ENCODE peak calls at places on chromosomes 12 and 14, in ten cellular contexts. O is lower leg skin, I is body of pancreas, N is GM12892, K is prostate gland, E is tibial nerve, W is spleen, H is uterus, Q is Peyer's patch, G is upper lobe of left lung. P is an unnamed sample.

GRCh38 chr14:55802986-55803431 is 223.0 kb downstream of the KTN1 start:
- DNase-seq in O (no peak), I (no peak), N (no peak), K (no peak), E (no peak), W (no peak), H (no peak), Q (no peak), G (no peak), P (no peak)

GRCh38 chr12:94208433-94208921 is 60.1 kb downstream of the PLXNC1 start:
- DNase-seq in O (no peak), I (no peak), N (no peak), K (no peak), E (peak; percentile 11), W (no peak), H (no peak), Q (no peak), G (no peak), P (no peak)

GRCh38 chr12:63410197-63410596 is 258.1 kb downstream of the DPY19L2 start:
- DNase-seq in O (no peak), I (no peak), N (no peak), K (no peak), E (no peak), W (no peak), H (no peak), Q (no peak), G (no peak), P (no peak)

GRCh38 chr14:35480119-35480769 is 53.7 kb upstream of the INSM2 start:
- DNase-seq in O (no peak), I (no peak), N (no peak), K (no peak), E (no peak), W (no peak), H (no peak), Q (no peak), G (no peak), P (no peak)

GRCh38 chr12:106885026-106885425 is 70.7 kb upstream of the TMEM263 start:
- DNase-seq in O (no peak), I (no peak), N (no peak), K (no peak), E (no peak), W (no peak), H (no peak), Q (no peak), G (no peak), P (no peak)

GRCh38 chr14:97408937-97409860 is 612.0 kb downstream of the VRK1 start:
- DNase-seq in O (no peak), I (no peak), N (no peak), K (no peak), E (no peak), W (no peak), H (no peak), Q (no peak), G (no peak), P (no peak)

GRCh38 chr12:97038859-97039258 is 131.8 kb downstream of the NEDD1 start:
- DNase-seq in O (no peak), I (no peak), N (no peak), K (no peak), E (no peak), W (no peak), H (no peak), Q (no peak), G (no peak), P (no peak)

GRCh38 chr12:122368361-122369073 is 54.0 kb downstream of the CLIP1 start:
- DNase-seq in O (no peak), I (peak; percentile 19), N (no peak), K (no peak), E (no peak), W (no peak), H (no peak), Q (no peak), G (no peak), P (no peak)

GRCh38 chr14:102696332-102696731 is 80.9 kb upstream of the TRAF3 start:
- DNase-seq in O (no peak), I (peak; percentile 15), N (no peak), K (no peak), E (no peak), W (no peak), H (no peak), Q (peak; percentile 71), G (no peak), P (no peak)

GRCh38 chr12:78096909-78097597 is 266.4 kb downstream of the NAV3 start:
- DNase-seq in O (no peak), I (no peak), N (no peak), K (no peak), E (no peak), W (no peak), H (no peak), Q (no peak), G (no peak), P (no peak)

GRCh38 chr12:127685476-127686234 is 581.3 kb upstream of the TMEM132C start:
- DNase-seq in O (no peak), I (no peak), N (no peak), K (no peak), E (no peak), W (no peak), H (no peak), Q (no peak), G (no peak), P (no peak)

GRCh38 chr12:7065073-7065623 is 4.6 kb downstream of the C1S start:
- DNase-seq in O (no peak), I (no peak), N (no peak), K (no peak), E (no peak), W (no peak), H (no peak), Q (no peak), G (no peak), P (no peak)

GRCh38 chr14:23023500-23024152 is 11.1 kb downstream of the PSMB5 start:
- DNase-seq in O (no peak), I (no peak), N (no peak), K (no peak), E (no peak), W (no peak), H (no peak), Q (no peak), G (no peak), P (no peak)

GRCh38 chr12:53805067-53805466 is 53.3 kb upstream of the CISTR start:
- DNase-seq in O (no peak), I (no peak), N (no peak), K (no peak), E (no peak), W (no peak), H (no peak), Q (no peak), G (no peak), P (no peak)

GRCh38 chr12:3976351-3976938 is 103.2 kb upstream of the PARP11 start:
- DNase-seq in O (no peak), I (no peak), N (no peak), K (no peak), E (no peak), W (no peak), H (no peak), Q (no peak), G (no peak), P (no peak)
- TF ChIP-seq POLR2A in O (no peak), I (no peak), N (no peak), K (no peak), E (no peak), W (no peak), H (no peak), Q (no peak), G (no peak), P (no peak)

DNA sequence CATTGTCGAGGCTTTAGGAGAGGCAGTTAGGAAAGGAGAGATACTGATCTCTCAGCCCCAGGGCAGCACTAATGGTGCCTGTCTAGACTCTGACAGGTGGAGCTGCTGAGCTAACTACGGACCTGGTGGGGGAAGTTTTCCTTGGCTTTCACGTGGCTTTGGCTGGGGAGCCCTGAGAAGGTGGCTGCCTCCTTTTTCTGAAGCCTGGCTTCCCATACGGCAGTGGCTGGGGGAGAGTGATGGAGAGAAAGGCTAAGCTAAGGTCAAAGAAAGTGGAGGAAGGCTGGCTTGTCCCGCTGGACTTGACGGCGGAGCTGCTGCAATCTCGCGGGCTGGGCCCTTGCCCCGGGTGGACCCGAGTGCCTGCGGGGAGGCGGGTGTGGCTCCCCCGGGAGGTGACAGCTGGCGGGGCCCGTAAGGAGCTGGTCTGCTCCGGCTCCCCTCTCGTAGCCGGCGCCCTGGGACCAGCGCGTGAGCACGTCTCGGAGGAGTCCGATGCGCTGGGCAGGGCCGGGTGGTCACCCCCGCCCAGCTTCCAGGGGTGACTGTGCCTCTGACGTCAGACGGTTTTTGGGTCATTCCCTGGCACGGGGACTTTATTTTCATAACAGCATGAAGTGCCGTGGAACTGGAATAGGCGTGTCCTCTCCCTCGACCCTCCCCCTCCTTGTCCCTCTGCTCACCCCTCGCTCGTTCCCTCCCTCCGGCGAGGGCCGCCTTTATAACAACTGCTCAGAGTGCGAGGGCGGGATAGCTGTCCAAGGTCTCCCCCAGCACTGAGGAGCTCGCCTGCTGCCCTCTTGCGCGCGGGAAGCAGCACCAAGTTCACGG is at the start of gene GPRC5A:
- DNase-seq in O (peak; percentile 86), I (peak; percentile 90), N (no peak), K (peak; percentile 81), E (peak; percentile 79), W (peak; percentile 79), H (peak; percentile 94), Q (peak; percentile 93), G (peak; percentile 93), P (no peak)
- TF ChIP-seq POLR2A in O (no peak), I (peak; percentile 48), N (no peak), K (peak; percentile 82), E (peak; percentile 42), W (no peak), H (peak; percentile 80), Q (peak; percentile 97), G (peak; percentile 21), P (no peak)

GRCh38 chr12:108773798-108774788 is 42.8 kb upstream of the CORO1C start:
- DNase-seq in O (peak; percentile 85), I (peak; percentile 51), N (no peak), K (peak; percentile 55), E (peak; percentile 70), W (peak; percentile 84), H (peak; percentile 88), Q (peak; percentile 87), G (peak; percentile 67), P (no peak)
- TF ChIP-seq POLR2A in O (no peak), I (no peak), N (no peak), K (no peak), E (no peak), W (no peak), H (no peak), Q (peak; percentile 27), G (no peak), P (no peak)

DNA sequence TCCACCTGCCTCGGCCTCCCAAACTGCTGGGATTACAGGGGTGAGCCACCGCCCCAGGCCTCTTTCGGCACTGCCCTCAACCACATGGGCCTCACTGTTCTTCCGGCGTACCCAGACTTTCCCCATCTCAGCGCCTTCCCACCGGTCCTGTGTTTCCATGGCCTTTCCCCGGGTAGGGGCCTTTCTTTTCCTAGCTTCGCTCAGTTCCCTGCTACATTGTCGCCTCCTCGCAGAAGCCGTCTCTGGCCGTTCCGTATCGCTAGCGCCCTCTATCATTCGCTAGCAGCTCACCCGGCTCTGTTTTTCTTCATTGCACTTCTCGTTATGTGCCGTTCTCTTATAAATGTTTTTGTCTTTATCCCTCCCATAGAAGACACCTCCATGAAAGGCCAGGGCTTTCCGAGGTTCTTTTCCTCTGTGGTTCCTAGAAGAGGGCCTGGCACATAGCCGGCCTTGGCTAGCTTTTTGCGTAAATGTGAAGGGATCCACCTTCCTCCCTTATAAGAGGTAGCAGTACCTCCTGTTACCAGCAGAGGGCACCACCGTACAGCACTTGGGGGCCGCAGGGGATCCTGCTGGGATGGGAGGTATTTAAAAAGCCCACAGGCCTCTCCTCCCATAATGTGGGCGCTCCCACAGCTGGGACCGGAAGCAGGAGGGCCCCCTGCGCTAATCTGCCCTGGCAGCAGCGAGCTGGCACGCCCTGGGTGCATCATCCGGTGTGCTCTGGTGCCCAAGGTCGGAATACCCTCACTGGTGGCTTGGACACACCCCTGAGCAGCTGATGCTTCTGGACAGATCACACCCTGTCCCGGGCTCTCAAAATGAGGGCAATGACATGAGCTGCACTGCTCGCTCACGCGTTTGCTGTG is 18.8 kb downstream of the TAMALIN start:
- DNase-seq in O (peak; percentile 89), I (peak; percentile 85), N (no peak), K (peak; percentile 81), E (peak; percentile 97), W (peak; percentile 91), H (peak; percentile 86), Q (peak; percentile 85), G (peak; percentile 85), P (peak; percentile 65)
- TF ChIP-seq POLR2A in O (no peak), I (no peak), N (no peak), K (peak; percentile 30), E (no peak), W (no peak), H (no peak), Q (peak; percentile 9), G (peak; percentile 25), P (no peak)

P was measured in GM12891.